ENCODE peak calls at places on chromosomes 7 and 10, in seven cellular contexts. L, T, Y, K, D, A and C are unnamed samples.

GRCh38 chr10:100338434-100339036 is 8.5 kb upstream of the SCD start:
- DNase-seq in Y (peak), T (peak), K (peak), D (peak), L (peak), A (peak), C (peak)

GRCh38 chr7:26090927-26091519 is 61.0 kb upstream of the NFE2L3 start:
- DNase-seq in K (peak), T (no peak), A (no peak), D (peak), Y (no peak), L (no peak), C (no peak)

GRCh38 chr10:68434657-68435056 is 27.6 kb upstream of the RUFY2 start:
- DNase-seq in T (no peak), L (no peak), K (no peak), A (no peak), Y (no peak), D (no peak), C (no peak)

GRCh38 chr7:137751361-137752009 is 95.3 kb downstream of the DGKI start:
- DNase-seq in L (no peak), Y (no peak), A (no peak), D (no peak), T (no peak), K (no peak), C (no peak)

GRCh38 chr7:157576415-157576814 is 239.6 kb downstream of the DNAJB6 start:
- DNase-seq in A (peak), K (peak), Y (peak), T (no peak), D (no peak), L (no peak), C (no peak)

GRCh38 chr10:86198271-86198670 is 168.3 kb downstream of the GRID1 start:
- DNase-seq in T (no peak), K (no peak), D (no peak), L (no peak), A (no peak), Y (no peak), C (no peak)

GRCh38 chr7:21771906-21772610 is 173.6 kb downstream of the CDCA7L start:
- DNase-seq in D (no peak), T (no peak), Y (no peak), K (no peak), L (no peak), A (no peak), C (peak)

GRCh38 chr7:47337531-47337930 is 244.4 kb downstream of the TNS3 start:
- DNase-seq in A (no peak), T (no peak), L (no peak), K (peak), Y (no peak), D (no peak), C (no peak)

GRCh38 chr7:299169-299568 is 9.2 kb downstream of the FOXL3 start:
- DNase-seq in Y (peak), A (no peak), D (no peak), K (no peak), L (no peak), T (no peak), C (no peak)

GRCh38 chr10:93716771-93717170 is 14.4 kb upstream of the FRA10AC1 start:
- DNase-seq in Y (no peak), L (no peak), K (no peak), D (no peak), T (no peak), A (no peak), C (no peak)

GRCh38 chr7:36473454-36474282 is 84.0 kb downstream of the ANLN start:
- DNase-seq in T (peak), K (no peak), Y (no peak), D (peak), L (no peak), A (no peak), C (peak)

GRCh38 chr7:118185163-118185860 is 1.3 kb downstream of the LSM8 start:
- DNase-seq in Y (no peak), T (no peak), D (no peak), K (no peak), A (no peak), L (no peak), C (no peak)

GRCh38 chr10:23918090-23918704 is 290.7 kb upstream of the KIAA1217 start:
- DNase-seq in K (no peak), D (no peak), A (no peak), T (no peak), Y (no peak), L (no peak), C (no peak)

GRCh38 chr7:64869121-64869725 is 33.9 kb upstream of the ZNF273 start:
- DNase-seq in K (peak), Y (no peak), D (no peak), T (no peak), L (peak), A (no peak), C (no peak)

GRCh38 chr10:107516349-107516748 is 351.8 kb upstream of the SORCS1 start:
- DNase-seq in T (no peak), L (no peak), A (no peak), K (no peak), D (no peak), Y (no peak), C (no peak)

GRCh38 chr10:113099431-113100298 is 149.6 kb downstream of the TCF7L2 start:
- DNase-seq in D (no peak), T (no peak), A (no peak), L (no peak), K (no peak), Y (no peak), C (peak)

GRCh38 chr10:72274730-72275350 is 1.1 kb downstream of the DDIT4 start:
- DNase-seq in T (peak), L (peak), A (peak), D (peak), Y (peak), K (peak), C (peak)

GRCh38 chr7:157801971-157802675 is 465.3 kb downstream of the DNAJB6 start:
- DNase-seq in A (no peak), L (no peak), K (no peak), Y (peak), D (no peak), T (no peak), C (no peak)

GRCh38 chr7:121945066-121945848 is 72.3 kb downstream of the PTPRZ1 start:
- DNase-seq in K (no peak), A (no peak), T (no peak), L (no peak), D (no peak), Y (no peak), C (no peak)

GRCh38 chr10:126312167-126312566 is 76.1 kb downstream of the ADAM12 start:
- DNase-seq in L (no peak), K (no peak), Y (no peak), D (no peak), A (no peak), T (no peak), C (no peak)

GRCh38 chr7:41188163-41189130 is 514.4 kb downstream of the INHBA start:
- DNase-seq in T (no peak), D (peak), Y (no peak), L (no peak), K (no peak), A (no peak), C (no peak)

GRCh38 chr10:102133373-102134195 is 744 bp downstream of the PPRC1 start:
- DNase-seq in L (no peak), A (no peak), Y (peak), D (peak), T (peak), K (peak), C (peak)

GRCh38 chr10:46263831-46264268 is 22.9 kb upstream of the ANTXRL start:
- DNase-seq in K (no peak), L (peak), T (no peak), A (no peak), D (no peak), Y (no peak), C (no peak)

GRCh38 chr7:77415822-77416620 is at the start of gene GSAP:
- DNase-seq in Y (peak), L (no peak), T (peak), D (peak), A (peak), K (peak), C (peak)

GRCh38 chr10:79331709-79332108 is 15.6 kb upstream of the PPIF start:
- DNase-seq in L (no peak), Y (no peak), A (peak), K (peak), D (no peak), T (no peak), C (no peak)

GRCh38 chr7:33589911-33590310 is 315.4 kb upstream of the BMPER start:
- DNase-seq in K (no peak), T (no peak), A (no peak), L (no peak), D (no peak), Y (no peak), C (no peak)
- TF ChIP-seq CTCF in K (no peak), T (no peak), A (no peak), L (no peak), D (no peak), Y (no peak), C (no peak)

GRCh38 chr10:122373108-122373507 is 1.4 kb upstream of the PLEKHA1 start:
- DNase-seq in A (no peak), L (no peak), K (no peak), D (no peak), Y (no peak), T (no peak), C (no peak)

GRCh38 chr10:122373713-122374112 is 795 bp upstream of the PLEKHA1 start:
- DNase-seq in T (peak), L (no peak), Y (no peak), K (no peak), D (no peak), A (no peak), C (no peak)

GRCh38 chr10:122375761-122376160 is 1.3 kb downstream of the PLEKHA1 start:
- DNase-seq in T (no peak), L (no peak), A (no peak), K (no peak), D (no peak), Y (no peak), C (no peak)

GRCh38 chr10:122374859-122375721 is 582 bp downstream of the PLEKHA1 start:
- DNase-seq in T (peak), L (no peak), Y (peak), K (peak), D (peak), A (peak), C (peak)

DNA sequence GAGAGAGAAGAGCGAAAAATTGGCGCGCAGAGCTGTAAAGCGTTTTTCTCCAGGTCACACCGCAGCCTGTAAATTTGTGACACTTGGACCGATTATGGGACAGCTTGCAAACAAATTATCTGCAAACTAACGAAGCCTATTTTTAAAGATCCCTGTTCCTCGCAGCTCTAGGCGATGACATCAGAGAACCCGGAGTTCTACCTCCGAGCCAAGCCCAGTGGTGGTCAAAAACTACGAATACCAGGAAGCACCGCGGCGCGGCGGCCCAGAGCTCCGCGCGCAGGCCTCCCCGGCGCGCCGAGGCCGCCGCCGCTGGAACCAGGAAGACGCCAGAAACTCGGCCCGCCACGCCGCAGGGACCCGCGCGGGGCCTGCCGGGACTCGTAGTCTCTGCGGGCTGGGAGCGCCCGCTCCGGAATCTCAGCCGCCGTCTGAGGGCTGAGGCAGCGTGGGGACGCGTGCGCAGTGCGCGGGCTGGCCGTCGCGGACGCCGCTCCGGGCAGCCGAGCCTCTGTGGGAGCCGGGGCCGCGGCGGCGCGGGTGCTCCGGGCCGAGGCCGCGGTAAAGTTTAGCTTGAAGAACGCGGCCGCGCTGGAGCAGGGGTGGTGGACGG is at the start of gene PLEKHA1:
- DNase-seq in T (peak), K (peak), Y (peak), L (peak), A (peak), D (peak), C (peak)
- TF ChIP-seq CTCF in T (peak), K (no peak), Y (no peak), L (no peak), A (no peak), D (no peak), C (no peak)

DNA sequence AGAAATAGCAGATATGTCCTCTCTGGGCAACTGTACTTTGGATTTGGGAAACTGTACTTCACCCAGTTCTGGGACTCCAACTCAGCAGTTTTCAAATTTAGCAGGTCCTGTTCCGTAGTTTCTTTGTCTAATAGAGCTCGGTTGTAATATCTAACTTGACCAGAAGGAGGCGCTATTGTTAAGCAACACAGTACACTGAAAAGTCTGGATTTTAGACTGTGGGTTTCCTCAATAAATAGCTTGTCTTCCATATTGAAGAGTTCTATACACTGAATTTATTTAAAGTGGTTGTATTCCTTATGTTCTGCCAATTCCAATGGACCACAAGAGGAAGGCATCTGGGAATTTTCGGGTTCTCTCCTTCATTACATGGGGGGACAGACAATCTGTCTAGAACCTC is 39.8 kb downstream of the ELFN1 start:
- DNase-seq in T (no peak), D (no peak), A (no peak), L (no peak), K (no peak), Y (no peak), C (no peak)
- TF ChIP-seq CTCF in T (no peak), D (peak), A (peak), L (peak), K (no peak), Y (peak), C (peak)

GRCh38 chr7:132574281-132574680 is 2.0 kb downstream of the PLXNA4 start:
- DNase-seq in K (no peak), D (no peak), Y (no peak), T (no peak), L (no peak), A (no peak), C (no peak)

GRCh38 chr7:132577206-132578049 is 1.2 kb upstream of the PLXNA4 start:
- DNase-seq in A (no peak), T (peak), D (peak), Y (peak), K (peak), L (no peak), C (peak)

GRCh38 chr7:132576723-132577089 is 436 bp upstream of the PLXNA4 start:
- DNase-seq in K (peak), T (peak), D (no peak), A (no peak), Y (no peak), L (no peak), C (no peak)

GRCh38 chr7:132575987-132576722 is at the start of gene PLXNA4:
- DNase-seq in K (peak), A (no peak), Y (no peak), T (peak), L (no peak), D (no peak), C (no peak)

DNA sequence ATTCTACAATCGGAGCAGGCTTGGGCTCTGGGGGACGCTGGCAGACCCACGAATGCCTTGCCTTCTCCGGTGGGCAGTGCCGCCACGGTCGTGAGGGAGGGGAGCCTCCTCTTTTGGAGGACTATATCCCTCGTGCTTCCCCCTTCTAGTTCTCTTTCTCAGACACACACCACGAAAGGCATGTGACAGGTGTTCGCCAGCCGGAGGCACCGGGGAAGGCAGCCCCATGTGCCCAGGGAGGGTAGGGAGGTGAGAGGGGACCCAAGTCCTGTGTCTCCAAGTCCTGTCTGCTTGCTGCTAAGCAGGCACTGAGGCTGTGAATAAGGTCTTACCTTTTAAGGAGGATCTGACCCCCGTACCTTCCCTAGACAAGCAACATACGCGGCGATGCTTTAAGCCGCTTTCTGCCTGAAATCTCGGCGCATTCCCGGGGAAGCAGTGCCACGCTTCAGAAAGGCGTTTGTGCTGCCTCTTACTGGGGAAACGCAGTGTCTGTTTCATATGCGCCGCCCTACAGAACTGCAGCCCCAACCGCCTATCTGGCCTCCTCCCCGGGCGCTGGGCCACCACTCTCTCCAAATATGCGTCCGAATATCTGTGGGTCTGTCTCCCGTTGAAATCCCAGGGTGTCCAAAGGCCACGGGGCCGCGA is 809 bp downstream of the PLXNA4 start:
- DNase-seq in Y (no peak), L (peak), K (peak), A (no peak), D (no peak), T (peak), C (peak)
- TF ChIP-seq CTCF in Y (peak), L (peak), K (no peak), A (no peak), D (no peak), T (no peak), C (no peak)